ENCODE peak calls at places on chromosomes 1 and 21, in six cellular contexts. One of them, this sample, is unnamed.
A peak's percentile ranks its signal among the peaks of the same experiment; 100 is the strongest.

GRCh38 chr1:217586586-217586985 is 44.3 kb downstream of the GPATCH2 start:
- DNase-seq in stimulated activated CD4-positive, alpha-beta T cell treated with anti-CD3 and anti-CD28 coated beads, Interleukin-1b, Interleukin-23, amount 100 ng/mL, for 1 hour: no peak
- DNase-seq in activated T-cell treated with anti-CD3 and anti-CD28 coated beads, Interleukin-2, amount 50 U/mL, for 48 hours: no peak
- DNase-seq in T-helper 2 cell: no peak
- DNase-seq in GF-D8: no peak
- DNase-seq in stimulated activated naive B cell treated with anti-CD40 and anti-IgM and Interleukin-4, amounts not matched to agents 10 μg/mL and 1 μg/mL and 100 μg/mL, for 72 hours: no peak
- DNase-seq in this sample: no peak

GRCh38 chr1:41342774-41343355 is 18.4 kb upstream of the FOXO6 start:
- DNase-seq in stimulated activated CD4-positive, alpha-beta T cell treated with anti-CD3 and anti-CD28 coated beads, Interleukin-1b, Interleukin-23, amount 100 ng/mL, for 1 hour: no peak
- DNase-seq in activated T-cell treated with anti-CD3 and anti-CD28 coated beads, Interleukin-2, amount 50 U/mL, for 48 hours: no peak
- DNase-seq in T-helper 2 cell: no peak
- DNase-seq in GF-D8: no peak
- DNase-seq in stimulated activated naive B cell treated with anti-CD40 and anti-IgM and Interleukin-4, amounts not matched to agents 10 μg/mL and 1 μg/mL and 100 μg/mL, for 72 hours: no peak
- DNase-seq in this sample: no peak

GRCh38 chr1:22039594-22040347 is 12.7 kb upstream of the CDC42 start:
- DNase-seq in stimulated activated CD4-positive, alpha-beta T cell treated with anti-CD3 and anti-CD28 coated beads, Interleukin-1b, Interleukin-23, amount 100 ng/mL, for 1 hour: peak; percentile 77
- DNase-seq in activated T-cell treated with anti-CD3 and anti-CD28 coated beads, Interleukin-2, amount 50 U/mL, for 48 hours: peak; percentile 84
- DNase-seq in T-helper 2 cell: peak; percentile 75
- DNase-seq in GF-D8: peak; percentile 92
- DNase-seq in stimulated activated naive B cell treated with anti-CD40 and anti-IgM and Interleukin-4, amounts not matched to agents 10 μg/mL and 1 μg/mL and 100 μg/mL, for 72 hours: peak; percentile 88
- DNase-seq in this sample: no peak

GRCh38 chr1:224131253-224131652 is 17.3 kb downstream of the FBXO28 start:
- DNase-seq in stimulated activated CD4-positive, alpha-beta T cell treated with anti-CD3 and anti-CD28 coated beads, Interleukin-1b, Interleukin-23, amount 100 ng/mL, for 1 hour: no peak
- DNase-seq in activated T-cell treated with anti-CD3 and anti-CD28 coated beads, Interleukin-2, amount 50 U/mL, for 48 hours: no peak
- DNase-seq in T-helper 2 cell: no peak
- DNase-seq in GF-D8: no peak
- DNase-seq in stimulated activated naive B cell treated with anti-CD40 and anti-IgM and Interleukin-4, amounts not matched to agents 10 μg/mL and 1 μg/mL and 100 μg/mL, for 72 hours: no peak
- DNase-seq in this sample: no peak

GRCh38 chr1:95203908-95204437 is 30.0 kb upstream of the RWDD3 start:
- DNase-seq in stimulated activated CD4-positive, alpha-beta T cell treated with anti-CD3 and anti-CD28 coated beads, Interleukin-1b, Interleukin-23, amount 100 ng/mL, for 1 hour: no peak
- DNase-seq in activated T-cell treated with anti-CD3 and anti-CD28 coated beads, Interleukin-2, amount 50 U/mL, for 48 hours: no peak
- DNase-seq in T-helper 2 cell: no peak
- DNase-seq in GF-D8: no peak
- DNase-seq in stimulated activated naive B cell treated with anti-CD40 and anti-IgM and Interleukin-4, amounts not matched to agents 10 μg/mL and 1 μg/mL and 100 μg/mL, for 72 hours: no peak
- DNase-seq in this sample: no peak

GRCh38 chr1:4308826-4309225 is 345.6 kb upstream of the AJAP1 start:
- DNase-seq in stimulated activated CD4-positive, alpha-beta T cell treated with anti-CD3 and anti-CD28 coated beads, Interleukin-1b, Interleukin-23, amount 100 ng/mL, for 1 hour: no peak
- DNase-seq in activated T-cell treated with anti-CD3 and anti-CD28 coated beads, Interleukin-2, amount 50 U/mL, for 48 hours: no peak
- DNase-seq in T-helper 2 cell: no peak
- DNase-seq in GF-D8: no peak
- DNase-seq in stimulated activated naive B cell treated with anti-CD40 and anti-IgM and Interleukin-4, amounts not matched to agents 10 μg/mL and 1 μg/mL and 100 μg/mL, for 72 hours: no peak
- DNase-seq in this sample: no peak

GRCh38 chr1:179754031-179754624 is 11.0 kb downstream of the FAM163A start:
- DNase-seq in stimulated activated CD4-positive, alpha-beta T cell treated with anti-CD3 and anti-CD28 coated beads, Interleukin-1b, Interleukin-23, amount 100 ng/mL, for 1 hour: no peak
- DNase-seq in activated T-cell treated with anti-CD3 and anti-CD28 coated beads, Interleukin-2, amount 50 U/mL, for 48 hours: no peak
- DNase-seq in T-helper 2 cell: no peak
- DNase-seq in GF-D8: no peak
- DNase-seq in stimulated activated naive B cell treated with anti-CD40 and anti-IgM and Interleukin-4, amounts not matched to agents 10 μg/mL and 1 μg/mL and 100 μg/mL, for 72 hours: no peak
- DNase-seq in this sample: no peak

GRCh38 chr1:113199718-113200455 is 126.9 kb downstream of the LRIG2 start:
- DNase-seq in stimulated activated CD4-positive, alpha-beta T cell treated with anti-CD3 and anti-CD28 coated beads, Interleukin-1b, Interleukin-23, amount 100 ng/mL, for 1 hour: no peak
- DNase-seq in activated T-cell treated with anti-CD3 and anti-CD28 coated beads, Interleukin-2, amount 50 U/mL, for 48 hours: no peak
- DNase-seq in T-helper 2 cell: no peak
- DNase-seq in GF-D8: no peak
- DNase-seq in stimulated activated naive B cell treated with anti-CD40 and anti-IgM and Interleukin-4, amounts not matched to agents 10 μg/mL and 1 μg/mL and 100 μg/mL, for 72 hours: no peak
- DNase-seq in this sample: no peak

GRCh38 chr1:185155600-185156320 is 993 bp downstream of the TRMT1L start:
- DNase-seq in stimulated activated CD4-positive, alpha-beta T cell treated with anti-CD3 and anti-CD28 coated beads, Interleukin-1b, Interleukin-23, amount 100 ng/mL, for 1 hour: no peak
- DNase-seq in activated T-cell treated with anti-CD3 and anti-CD28 coated beads, Interleukin-2, amount 50 U/mL, for 48 hours: no peak
- DNase-seq in T-helper 2 cell: no peak
- DNase-seq in GF-D8: no peak
- DNase-seq in stimulated activated naive B cell treated with anti-CD40 and anti-IgM and Interleukin-4, amounts not matched to agents 10 μg/mL and 1 μg/mL and 100 μg/mL, for 72 hours: no peak
- DNase-seq in this sample: no peak

GRCh38 chr1:2468041-2468472 is 8.0 kb upstream of the PLCH2 start:
- DNase-seq in stimulated activated CD4-positive, alpha-beta T cell treated with anti-CD3 and anti-CD28 coated beads, Interleukin-1b, Interleukin-23, amount 100 ng/mL, for 1 hour: no peak
- DNase-seq in activated T-cell treated with anti-CD3 and anti-CD28 coated beads, Interleukin-2, amount 50 U/mL, for 48 hours: peak; percentile 33
- DNase-seq in T-helper 2 cell: no peak
- DNase-seq in GF-D8: no peak
- DNase-seq in stimulated activated naive B cell treated with anti-CD40 and anti-IgM and Interleukin-4, amounts not matched to agents 10 μg/mL and 1 μg/mL and 100 μg/mL, for 72 hours: no peak
- DNase-seq in this sample: no peak

GRCh38 chr21:35232545-35233176 is 183.6 kb upstream of the RUNX1 start:
- DNase-seq in stimulated activated CD4-positive, alpha-beta T cell treated with anti-CD3 and anti-CD28 coated beads, Interleukin-1b, Interleukin-23, amount 100 ng/mL, for 1 hour: no peak
- DNase-seq in activated T-cell treated with anti-CD3 and anti-CD28 coated beads, Interleukin-2, amount 50 U/mL, for 48 hours: no peak
- DNase-seq in T-helper 2 cell: no peak
- DNase-seq in GF-D8: no peak
- DNase-seq in stimulated activated naive B cell treated with anti-CD40 and anti-IgM and Interleukin-4, amounts not matched to agents 10 μg/mL and 1 μg/mL and 100 μg/mL, for 72 hours: no peak
- DNase-seq in this sample: no peak

GRCh38 chr1:21457654-21458053 is 17.7 kb downstream of the NBPF3 start:
- DNase-seq in stimulated activated CD4-positive, alpha-beta T cell treated with anti-CD3 and anti-CD28 coated beads, Interleukin-1b, Interleukin-23, amount 100 ng/mL, for 1 hour: no peak
- DNase-seq in activated T-cell treated with anti-CD3 and anti-CD28 coated beads, Interleukin-2, amount 50 U/mL, for 48 hours: no peak
- DNase-seq in T-helper 2 cell: no peak
- DNase-seq in GF-D8: no peak
- DNase-seq in stimulated activated naive B cell treated with anti-CD40 and anti-IgM and Interleukin-4, amounts not matched to agents 10 μg/mL and 1 μg/mL and 100 μg/mL, for 72 hours: no peak
- DNase-seq in this sample: no peak

GRCh38 chr1:186806477-186806876 is 22.3 kb upstream of the PLA2G4A start:
- DNase-seq in stimulated activated CD4-positive, alpha-beta T cell treated with anti-CD3 and anti-CD28 coated beads, Interleukin-1b, Interleukin-23, amount 100 ng/mL, for 1 hour: no peak
- DNase-seq in activated T-cell treated with anti-CD3 and anti-CD28 coated beads, Interleukin-2, amount 50 U/mL, for 48 hours: no peak
- DNase-seq in T-helper 2 cell: no peak
- DNase-seq in GF-D8: no peak
- DNase-seq in stimulated activated naive B cell treated with anti-CD40 and anti-IgM and Interleukin-4, amounts not matched to agents 10 μg/mL and 1 μg/mL and 100 μg/mL, for 72 hours: no peak
- DNase-seq in this sample: no peak

GRCh38 chr1:24257373-24257772 is 61.8 kb upstream of the GRHL3 start:
- DNase-seq in stimulated activated CD4-positive, alpha-beta T cell treated with anti-CD3 and anti-CD28 coated beads, Interleukin-1b, Interleukin-23, amount 100 ng/mL, for 1 hour: no peak
- DNase-seq in activated T-cell treated with anti-CD3 and anti-CD28 coated beads, Interleukin-2, amount 50 U/mL, for 48 hours: no peak
- DNase-seq in T-helper 2 cell: no peak
- DNase-seq in GF-D8: no peak
- DNase-seq in stimulated activated naive B cell treated with anti-CD40 and anti-IgM and Interleukin-4, amounts not matched to agents 10 μg/mL and 1 μg/mL and 100 μg/mL, for 72 hours: no peak
- DNase-seq in this sample: no peak

GRCh38 chr1:36300526-36300925 is 5.6 kb upstream of the SH3D21 start:
- DNase-seq in stimulated activated CD4-positive, alpha-beta T cell treated with anti-CD3 and anti-CD28 coated beads, Interleukin-1b, Interleukin-23, amount 100 ng/mL, for 1 hour: no peak
- DNase-seq in activated T-cell treated with anti-CD3 and anti-CD28 coated beads, Interleukin-2, amount 50 U/mL, for 48 hours: peak; percentile 39
- DNase-seq in T-helper 2 cell: no peak
- DNase-seq in GF-D8: no peak
- DNase-seq in stimulated activated naive B cell treated with anti-CD40 and anti-IgM and Interleukin-4, amounts not matched to agents 10 μg/mL and 1 μg/mL and 100 μg/mL, for 72 hours: no peak
- DNase-seq in this sample: no peak

GRCh38 chr1:112507896-112508241 is 896 bp upstream of the WNT2B start:
- DNase-seq in stimulated activated CD4-positive, alpha-beta T cell treated with anti-CD3 and anti-CD28 coated beads, Interleukin-1b, Interleukin-23, amount 100 ng/mL, for 1 hour: no peak
- DNase-seq in activated T-cell treated with anti-CD3 and anti-CD28 coated beads, Interleukin-2, amount 50 U/mL, for 48 hours: no peak
- DNase-seq in T-helper 2 cell: no peak
- DNase-seq in GF-D8: no peak
- DNase-seq in stimulated activated naive B cell treated with anti-CD40 and anti-IgM and Interleukin-4, amounts not matched to agents 10 μg/mL and 1 μg/mL and 100 μg/mL, for 72 hours: no peak
- DNase-seq in this sample: no peak

GRCh38 chr1:42418516-42418915 is 37.3 kb downstream of the ZMYND12 start:
- DNase-seq in stimulated activated CD4-positive, alpha-beta T cell treated with anti-CD3 and anti-CD28 coated beads, Interleukin-1b, Interleukin-23, amount 100 ng/mL, for 1 hour: no peak
- DNase-seq in activated T-cell treated with anti-CD3 and anti-CD28 coated beads, Interleukin-2, amount 50 U/mL, for 48 hours: no peak
- DNase-seq in T-helper 2 cell: no peak
- DNase-seq in GF-D8: no peak
- DNase-seq in stimulated activated naive B cell treated with anti-CD40 and anti-IgM and Interleukin-4, amounts not matched to agents 10 μg/mL and 1 μg/mL and 100 μg/mL, for 72 hours: no peak
- DNase-seq in this sample: no peak

GRCh38 chr1:229556551-229556950 is 2.0 kb downstream of the ABCB10 start:
- DNase-seq in stimulated activated CD4-positive, alpha-beta T cell treated with anti-CD3 and anti-CD28 coated beads, Interleukin-1b, Interleukin-23, amount 100 ng/mL, for 1 hour: no peak
- DNase-seq in activated T-cell treated with anti-CD3 and anti-CD28 coated beads, Interleukin-2, amount 50 U/mL, for 48 hours: peak; percentile 32
- DNase-seq in T-helper 2 cell: no peak
- DNase-seq in GF-D8: no peak
- DNase-seq in stimulated activated naive B cell treated with anti-CD40 and anti-IgM and Interleukin-4, amounts not matched to agents 10 μg/mL and 1 μg/mL and 100 μg/mL, for 72 hours: no peak
- DNase-seq in this sample: no peak

GRCh38 chr1:173477286-173478098 is at the start of gene PRDX6:
- DNase-seq in stimulated activated CD4-positive, alpha-beta T cell treated with anti-CD3 and anti-CD28 coated beads, Interleukin-1b, Interleukin-23, amount 100 ng/mL, for 1 hour: no peak
- DNase-seq in activated T-cell treated with anti-CD3 and anti-CD28 coated beads, Interleukin-2, amount 50 U/mL, for 48 hours: no peak
- DNase-seq in T-helper 2 cell: peak; percentile 74
- DNase-seq in GF-D8: peak; percentile 59
- DNase-seq in stimulated activated naive B cell treated with anti-CD40 and anti-IgM and Interleukin-4, amounts not matched to agents 10 μg/mL and 1 μg/mL and 100 μg/mL, for 72 hours: no peak
- DNase-seq in this sample: no peak

GRCh38 chr1:248736992-248737391 is 18.6 kb downstream of the LYPD8 start:
- DNase-seq in stimulated activated CD4-positive, alpha-beta T cell treated with anti-CD3 and anti-CD28 coated beads, Interleukin-1b, Interleukin-23, amount 100 ng/mL, for 1 hour: no peak
- DNase-seq in activated T-cell treated with anti-CD3 and anti-CD28 coated beads, Interleukin-2, amount 50 U/mL, for 48 hours: no peak
- DNase-seq in T-helper 2 cell: no peak
- DNase-seq in GF-D8: no peak
- DNase-seq in stimulated activated naive B cell treated with anti-CD40 and anti-IgM and Interleukin-4, amounts not matched to agents 10 μg/mL and 1 μg/mL and 100 μg/mL, for 72 hours: no peak
- DNase-seq in this sample: no peak

GRCh38 chr21:43276811-43277210 is 108.0 kb downstream of the CRYAA start:
- DNase-seq in stimulated activated CD4-positive, alpha-beta T cell treated with anti-CD3 and anti-CD28 coated beads, Interleukin-1b, Interleukin-23, amount 100 ng/mL, for 1 hour: no peak
- DNase-seq in activated T-cell treated with anti-CD3 and anti-CD28 coated beads, Interleukin-2, amount 50 U/mL, for 48 hours: no peak
- DNase-seq in T-helper 2 cell: no peak
- DNase-seq in GF-D8: no peak
- DNase-seq in stimulated activated naive B cell treated with anti-CD40 and anti-IgM and Interleukin-4, amounts not matched to agents 10 μg/mL and 1 μg/mL and 100 μg/mL, for 72 hours: no peak
- DNase-seq in this sample: no peak

GRCh38 chr1:44553771-44554170 is 120.5 kb downstream of the TMEM53 start:
- DNase-seq in stimulated activated CD4-positive, alpha-beta T cell treated with anti-CD3 and anti-CD28 coated beads, Interleukin-1b, Interleukin-23, amount 100 ng/mL, for 1 hour: no peak
- DNase-seq in activated T-cell treated with anti-CD3 and anti-CD28 coated beads, Interleukin-2, amount 50 U/mL, for 48 hours: no peak
- DNase-seq in T-helper 2 cell: no peak
- DNase-seq in GF-D8: no peak
- DNase-seq in stimulated activated naive B cell treated with anti-CD40 and anti-IgM and Interleukin-4, amounts not matched to agents 10 μg/mL and 1 μg/mL and 100 μg/mL, for 72 hours: no peak
- DNase-seq in this sample: no peak

GRCh38 chr1:86714561-86715244 is 10.3 kb downstream of the SH3GLB1 start:
- DNase-seq in stimulated activated CD4-positive, alpha-beta T cell treated with anti-CD3 and anti-CD28 coated beads, Interleukin-1b, Interleukin-23, amount 100 ng/mL, for 1 hour: no peak
- DNase-seq in activated T-cell treated with anti-CD3 and anti-CD28 coated beads, Interleukin-2, amount 50 U/mL, for 48 hours: no peak
- DNase-seq in T-helper 2 cell: no peak
- DNase-seq in GF-D8: no peak
- DNase-seq in stimulated activated naive B cell treated with anti-CD40 and anti-IgM and Interleukin-4, amounts not matched to agents 10 μg/mL and 1 μg/mL and 100 μg/mL, for 72 hours: no peak
- DNase-seq in this sample: no peak

GRCh38 chr1:115166531-115167091 is 77.3 kb upstream of the TSPAN2 start:
- DNase-seq in stimulated activated CD4-positive, alpha-beta T cell treated with anti-CD3 and anti-CD28 coated beads, Interleukin-1b, Interleukin-23, amount 100 ng/mL, for 1 hour: no peak
- DNase-seq in activated T-cell treated with anti-CD3 and anti-CD28 coated beads, Interleukin-2, amount 50 U/mL, for 48 hours: no peak
- DNase-seq in T-helper 2 cell: no peak
- DNase-seq in GF-D8: no peak
- DNase-seq in stimulated activated naive B cell treated with anti-CD40 and anti-IgM and Interleukin-4, amounts not matched to agents 10 μg/mL and 1 μg/mL and 100 μg/mL, for 72 hours: no peak
- DNase-seq in this sample: no peak

GRCh38 chr1:215005078-215005477 is 77.5 kb upstream of the KCNK2 start:
- DNase-seq in stimulated activated CD4-positive, alpha-beta T cell treated with anti-CD3 and anti-CD28 coated beads, Interleukin-1b, Interleukin-23, amount 100 ng/mL, for 1 hour: no peak
- DNase-seq in activated T-cell treated with anti-CD3 and anti-CD28 coated beads, Interleukin-2, amount 50 U/mL, for 48 hours: no peak
- DNase-seq in T-helper 2 cell: no peak
- DNase-seq in GF-D8: no peak
- DNase-seq in stimulated activated naive B cell treated with anti-CD40 and anti-IgM and Interleukin-4, amounts not matched to agents 10 μg/mL and 1 μg/mL and 100 μg/mL, for 72 hours: no peak
- DNase-seq in this sample: no peak

GRCh38 chr1:89466307-89466925 is 58.2 kb upstream of the LRRC8B start:
- DNase-seq in stimulated activated CD4-positive, alpha-beta T cell treated with anti-CD3 and anti-CD28 coated beads, Interleukin-1b, Interleukin-23, amount 100 ng/mL, for 1 hour: no peak
- DNase-seq in activated T-cell treated with anti-CD3 and anti-CD28 coated beads, Interleukin-2, amount 50 U/mL, for 48 hours: no peak
- DNase-seq in T-helper 2 cell: no peak
- DNase-seq in GF-D8: peak; percentile 35
- DNase-seq in stimulated activated naive B cell treated with anti-CD40 and anti-IgM and Interleukin-4, amounts not matched to agents 10 μg/mL and 1 μg/mL and 100 μg/mL, for 72 hours: no peak
- DNase-seq in this sample: no peak

GRCh38 chr1:214506972-214507431 is 44.4 kb downstream of the PTPN14 start:
- DNase-seq in stimulated activated CD4-positive, alpha-beta T cell treated with anti-CD3 and anti-CD28 coated beads, Interleukin-1b, Interleukin-23, amount 100 ng/mL, for 1 hour: no peak
- DNase-seq in activated T-cell treated with anti-CD3 and anti-CD28 coated beads, Interleukin-2, amount 50 U/mL, for 48 hours: no peak
- DNase-seq in T-helper 2 cell: no peak
- DNase-seq in GF-D8: no peak
- DNase-seq in stimulated activated naive B cell treated with anti-CD40 and anti-IgM and Interleukin-4, amounts not matched to agents 10 μg/mL and 1 μg/mL and 100 μg/mL, for 72 hours: no peak
- DNase-seq in this sample: no peak

This sample was measured in cortex of kidney.